ENCODE peak calls at places on chromosomes 12 and 14, in eight cellular contexts. One of them, this sample, is unnamed.

GRCh38 chr14:88352299-88353097 is 29.4 kb upstream of the KCNK10 start:
- DNase-seq in spleen: no peak
- DNase-seq in Peyer's patch: no peak
- DNase-seq in K562: no peak
- DNase-seq in hepatocyte: no peak
- DNase-seq in heart right ventricle: no peak
- DNase-seq in GM23248: no peak
- DNase-seq in sigmoid colon: no peak
- DNase-seq in this sample: no peak

GRCh38 chr14:29558516-29558915 is 369.1 kb downstream of the PRKD1 start:
- DNase-seq in spleen: no peak
- DNase-seq in Peyer's patch: no peak
- DNase-seq in K562: no peak
- DNase-seq in hepatocyte: no peak
- DNase-seq in heart right ventricle: no peak
- DNase-seq in GM23248: peak
- DNase-seq in sigmoid colon: no peak
- DNase-seq in this sample: no peak

GRCh38 chr12:50508420-50508819 is 3.6 kb downstream of the DIP2B start:
- DNase-seq in spleen: no peak
- DNase-seq in Peyer's patch: no peak
- DNase-seq in K562: no peak
- DNase-seq in hepatocyte: no peak
- DNase-seq in heart right ventricle: no peak
- DNase-seq in GM23248: peak
- DNase-seq in sigmoid colon: no peak
- DNase-seq in this sample: no peak

GRCh38 chr12:13947237-13947945 is 34.0 kb downstream of the GRIN2B start:
- DNase-seq in spleen: no peak
- DNase-seq in Peyer's patch: no peak
- DNase-seq in K562: no peak
- DNase-seq in hepatocyte: peak
- DNase-seq in heart right ventricle: no peak
- DNase-seq in GM23248: peak
- DNase-seq in sigmoid colon: no peak
- DNase-seq in this sample: no peak

GRCh38 chr14:31510855-31511254 is 23.0 kb upstream of the GPR33 start:
- DNase-seq in spleen: no peak
- DNase-seq in Peyer's patch: no peak
- DNase-seq in K562: no peak
- DNase-seq in hepatocyte: no peak
- DNase-seq in heart right ventricle: no peak
- DNase-seq in GM23248: no peak
- DNase-seq in sigmoid colon: no peak
- DNase-seq in this sample: no peak

GRCh38 chr14:50714452-50715073 is 46.5 kb upstream of the SAV1 start:
- DNase-seq in spleen: no peak
- DNase-seq in Peyer's patch: no peak
- DNase-seq in K562: peak
- DNase-seq in hepatocyte: peak
- DNase-seq in heart right ventricle: peak
- DNase-seq in GM23248: peak
- DNase-seq in sigmoid colon: no peak
- DNase-seq in this sample: no peak

GRCh38 chr14:55417955-55418354 is 6.3 kb upstream of the ATG14 start:
- DNase-seq in spleen: no peak
- DNase-seq in Peyer's patch: no peak
- DNase-seq in K562: peak
- DNase-seq in hepatocyte: peak
- DNase-seq in heart right ventricle: peak
- DNase-seq in GM23248: no peak
- DNase-seq in sigmoid colon: no peak
- DNase-seq in this sample: no peak

GRCh38 chr12:130280226-130280625 is 57.5 kb upstream of the PIWIL1 start:
- DNase-seq in spleen: no peak
- DNase-seq in Peyer's patch: no peak
- DNase-seq in K562: no peak
- DNase-seq in hepatocyte: no peak
- DNase-seq in heart right ventricle: no peak
- DNase-seq in GM23248: peak
- DNase-seq in sigmoid colon: no peak
- DNase-seq in this sample: no peak

GRCh38 chr14:101462726-101463565 is 98.3 kb upstream of the DIO3 start:
- DNase-seq in spleen: peak
- DNase-seq in Peyer's patch: peak
- DNase-seq in K562: no peak
- DNase-seq in hepatocyte: no peak
- DNase-seq in heart right ventricle: no peak
- DNase-seq in GM23248: no peak
- DNase-seq in sigmoid colon: no peak
- DNase-seq in this sample: no peak

GRCh38 chr12:22543246-22544037 is 900 bp downstream of the C2CD5 start:
- DNase-seq in spleen: peak
- DNase-seq in Peyer's patch: peak
- DNase-seq in K562: peak
- DNase-seq in hepatocyte: peak
- DNase-seq in heart right ventricle: peak
- DNase-seq in GM23248: peak
- DNase-seq in sigmoid colon: peak
- DNase-seq in this sample: peak

GRCh38 chr14:101442451-101442850 is 118.8 kb upstream of the DIO3 start:
- DNase-seq in spleen: peak
- DNase-seq in Peyer's patch: no peak
- DNase-seq in K562: peak
- DNase-seq in hepatocyte: no peak
- DNase-seq in heart right ventricle: no peak
- DNase-seq in GM23248: no peak
- DNase-seq in sigmoid colon: no peak
- DNase-seq in this sample: no peak

GRCh38 chr12:108567974-108568652 is 5.7 kb downstream of the ISCU start:
- DNase-seq in spleen: no peak
- DNase-seq in Peyer's patch: no peak
- DNase-seq in K562: no peak
- DNase-seq in hepatocyte: no peak
- DNase-seq in heart right ventricle: no peak
- DNase-seq in GM23248: no peak
- DNase-seq in sigmoid colon: no peak
- DNase-seq in this sample: no peak

GRCh38 chr14:49106721-49107689 is 479.2 kb downstream of the RPS29 start:
- DNase-seq in spleen: no peak
- DNase-seq in Peyer's patch: no peak
- DNase-seq in K562: no peak
- DNase-seq in hepatocyte: peak
- DNase-seq in heart right ventricle: no peak
- DNase-seq in GM23248: peak
- DNase-seq in sigmoid colon: no peak
- DNase-seq in this sample: no peak

DNA sequence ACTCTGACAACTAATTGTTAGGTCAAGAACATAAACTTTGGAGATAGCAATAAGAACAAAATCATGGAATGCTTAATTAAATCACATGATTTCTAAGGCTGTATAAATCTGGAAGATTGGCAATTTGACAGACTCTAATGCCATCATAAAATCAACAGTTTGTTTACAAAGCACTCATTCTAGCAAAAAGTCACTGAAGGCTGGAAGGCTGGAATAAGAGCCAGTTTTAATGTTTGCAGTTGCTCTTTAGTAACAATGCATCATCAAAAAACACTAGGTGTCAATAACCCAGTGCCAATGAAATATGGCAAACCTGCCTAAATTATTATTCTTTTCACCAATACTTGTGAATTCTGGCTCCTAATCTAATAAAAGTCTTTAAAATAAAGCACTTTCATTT is 65.0 kb downstream of the NUMB start:
- DNase-seq in spleen: no peak
- DNase-seq in Peyer's patch: no peak
- DNase-seq in K562: no peak
- DNase-seq in hepatocyte: no peak
- DNase-seq in heart right ventricle: no peak
- DNase-seq in GM23248: peak
- DNase-seq in sigmoid colon: no peak
- DNase-seq in this sample: no peak
- H3K4me3 ChIP-seq in spleen: no peak
- H3K4me3 ChIP-seq in Peyer's patch: no peak
- H3K4me3 ChIP-seq in K562: no peak
- H3K4me3 ChIP-seq in hepatocyte: no peak
- H3K4me3 ChIP-seq in heart right ventricle: no peak
- H3K4me3 ChIP-seq in GM23248: no peak
- H3K4me3 ChIP-seq in sigmoid colon: no peak
- H3K4me3 ChIP-seq in this sample: no peak

GRCh38 chr14:53953002-53953827 is 3.4 kb downstream of the BMP4 start:
- DNase-seq in spleen: peak
- DNase-seq in Peyer's patch: peak
- DNase-seq in K562: peak
- DNase-seq in hepatocyte: peak
- DNase-seq in heart right ventricle: peak
- DNase-seq in GM23248: peak
- DNase-seq in sigmoid colon: peak
- DNase-seq in this sample: peak
- H3K4me3 ChIP-seq in spleen: peak
- H3K4me3 ChIP-seq in Peyer's patch: peak
- H3K4me3 ChIP-seq in K562: no peak
- H3K4me3 ChIP-seq in hepatocyte: peak
- H3K4me3 ChIP-seq in heart right ventricle: peak
- H3K4me3 ChIP-seq in GM23248: peak
- H3K4me3 ChIP-seq in sigmoid colon: peak
- H3K4me3 ChIP-seq in this sample: peak

GRCh38 chr14:20803221-20803620 is 577 bp upstream of the RNASE1 start:
- DNase-seq in spleen: no peak
- DNase-seq in Peyer's patch: no peak
- DNase-seq in K562: peak
- DNase-seq in hepatocyte: no peak
- DNase-seq in heart right ventricle: peak
- DNase-seq in GM23248: no peak
- DNase-seq in sigmoid colon: no peak
- DNase-seq in this sample: no peak
- H3K4me3 ChIP-seq in spleen: no peak
- H3K4me3 ChIP-seq in Peyer's patch: no peak
- H3K4me3 ChIP-seq in K562: peak
- H3K4me3 ChIP-seq in hepatocyte: no peak
- H3K4me3 ChIP-seq in heart right ventricle: no peak
- H3K4me3 ChIP-seq in GM23248: no peak
- H3K4me3 ChIP-seq in sigmoid colon: no peak
- H3K4me3 ChIP-seq in this sample: no peak

DNA sequence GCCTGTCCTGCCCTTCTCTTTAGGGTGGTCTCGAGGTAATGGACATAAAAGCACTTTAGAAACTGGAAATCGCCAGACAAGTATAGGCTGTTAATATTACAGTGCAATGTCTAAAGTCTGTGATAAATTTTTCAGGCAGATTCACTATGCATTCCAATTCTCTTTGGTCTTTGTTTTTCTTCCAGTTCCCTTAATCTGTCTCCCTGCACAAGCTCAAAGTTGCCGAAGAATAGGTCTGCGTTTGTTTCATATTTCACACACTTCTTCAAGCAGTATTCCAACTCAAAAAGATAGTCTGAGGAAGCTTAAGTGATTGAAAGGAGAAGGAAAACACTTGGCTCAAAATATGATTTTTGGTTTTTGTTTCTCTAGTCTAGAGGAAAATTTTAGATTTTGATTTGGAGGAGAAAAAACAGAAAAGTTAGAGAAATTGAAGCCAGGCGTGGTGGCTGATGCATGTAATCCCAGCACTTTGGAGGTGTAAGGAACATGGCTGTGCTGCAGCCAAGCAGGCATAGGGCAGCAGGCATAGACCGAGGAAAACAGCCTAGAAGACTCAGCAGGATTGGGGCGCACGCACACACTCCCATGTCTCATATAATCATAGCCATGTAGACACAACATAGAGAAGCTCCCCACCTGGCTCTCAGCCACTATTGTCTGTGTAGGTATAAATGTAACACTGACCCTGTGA is 96.1 kb upstream of the TMPO start:
- DNase-seq in spleen: no peak
- DNase-seq in Peyer's patch: no peak
- DNase-seq in K562: no peak
- DNase-seq in hepatocyte: no peak
- DNase-seq in heart right ventricle: no peak
- DNase-seq in GM23248: peak
- DNase-seq in sigmoid colon: no peak
- DNase-seq in this sample: no peak
- H3K4me3 ChIP-seq in spleen: no peak
- H3K4me3 ChIP-seq in Peyer's patch: no peak
- H3K4me3 ChIP-seq in K562: no peak
- H3K4me3 ChIP-seq in hepatocyte: no peak
- H3K4me3 ChIP-seq in heart right ventricle: no peak
- H3K4me3 ChIP-seq in GM23248: peak
- H3K4me3 ChIP-seq in sigmoid colon: no peak
- H3K4me3 ChIP-seq in this sample: no peak

This sample was measured in transverse colon.